ENCODE peak calls at places on chromosomes 3 and 15, in ten cellular contexts. X is NCI-H510A, K is sciatic nerve, S is HepG2, P is NCI-H748 treated with DMSO at 0.1 percent for 48 hours, H is T-helper 9 cell, Z is pancreas, E is cardiac fibroblast, L is memory B cell, N is ACHN. C is an unnamed sample.

GRCh38 chr15:31338879-31339557 is 12.4 kb downstream of the KLF13 start:
- DNase-seq in X (no peak), K (peak; percentile 75), S (peak; percentile 38), P (no peak), H (no peak), Z (no peak), E (peak; percentile 90), L (no peak), N (no peak), C (peak; percentile 50)

GRCh38 chr3:142366434-142366833 is 81.4 kb downstream of the XRN1 start:
- DNase-seq in X (no peak), K (no peak), S (peak; percentile 2), P (no peak), H (no peak), Z (no peak), E (peak; percentile 6), L (no peak), N (peak; percentile 21), C (no peak)

GRCh38 chr15:88835646-88836045 is 32.4 kb downstream of the ACAN start:
- DNase-seq in X (no peak), K (no peak), S (no peak), P (no peak), H (no peak), Z (no peak), E (no peak), L (no peak), N (no peak), C (no peak)

GRCh38 chr3:194375473-194375872 is 5.9 kb upstream of the LRRC15 start:
- DNase-seq in X (peak; percentile 64), K (no peak), S (no peak), P (no peak), H (no peak), Z (no peak), E (no peak), L (no peak), N (no peak), C (no peak)

GRCh38 chr3:15081960-15082664 is 16.8 kb downstream of the RBSN start:
- DNase-seq in X (peak; percentile 54), K (no peak), S (no peak), P (no peak), H (no peak), Z (no peak), E (no peak), L (no peak), N (no peak), C (no peak)

GRCh38 chr3:136752046-136752326 is 192 bp downstream of the STAG1 start:
- DNase-seq in X (peak; percentile 54), K (no peak), S (no peak), P (no peak), H (no peak), Z (no peak), E (no peak), L (no peak), N (peak; percentile 55), C (no peak)

GRCh38 chr3:184693011-184693975 is 18.6 kb downstream of the MAGEF1 start:
- DNase-seq in X (no peak), K (no peak), S (no peak), P (no peak), H (no peak), Z (no peak), E (no peak), L (no peak), N (no peak), C (peak; percentile 90)

GRCh38 chr3:70120360-70120966 is 120.9 kb downstream of the SAMMSON start:
- DNase-seq in X (no peak), K (peak; percentile 77), S (peak; percentile 65), P (peak; percentile 43), H (peak; percentile 30), Z (peak; percentile 90), E (peak; percentile 72), L (peak; percentile 67), N (peak; percentile 76), C (peak; percentile 79)

GRCh38 chr3:164620423-164620822 is 457.9 kb downstream of the SI start:
- DNase-seq in X (no peak), K (no peak), S (no peak), P (no peak), H (no peak), Z (no peak), E (no peak), L (no peak), N (no peak), C (no peak)

GRCh38 chr15:71162309-71162708 is 47.0 kb downstream of the THSD4 start:
- DNase-seq in X (no peak), K (no peak), S (no peak), P (no peak), H (no peak), Z (no peak), E (no peak), L (no peak), N (no peak), C (no peak)

GRCh38 chr3:56125358-56126005 is 342.8 kb downstream of the ERC2 start:
- DNase-seq in X (no peak), K (no peak), S (no peak), P (no peak), H (no peak), Z (no peak), E (peak; percentile 44), L (no peak), N (peak; percentile 16), C (no peak)

GRCh38 chr15:50854594-50855490 is 53.6 kb upstream of the AP4E1 start:
- DNase-seq in X (no peak), K (no peak), S (peak; percentile 18), P (no peak), H (no peak), Z (no peak), E (no peak), L (no peak), N (no peak), C (no peak)

GRCh38 chr3:154193174-154193573 is 72.0 kb downstream of the ARHGEF26 start:
- DNase-seq in X (no peak), K (no peak), S (no peak), P (no peak), H (no peak), Z (no peak), E (no peak), L (no peak), N (no peak), C (no peak)

GRCh38 chr3:39907981-39908380 is 98.6 kb downstream of the MYRIP start:
- DNase-seq in X (no peak), K (no peak), S (no peak), P (peak; percentile 5), H (no peak), Z (no peak), E (peak; percentile 78), L (no peak), N (no peak), C (no peak)

GRCh38 chr15:90877996-90878395 is 6.3 kb upstream of the FES start:
- DNase-seq in X (no peak), K (no peak), S (no peak), P (no peak), H (no peak), Z (peak; percentile 52), E (no peak), L (no peak), N (no peak), C (no peak)

GRCh38 chr3:52532517-52532837 is 1.2 kb downstream of the NT5DC2 start:
- DNase-seq in X (no peak), K (no peak), S (peak; percentile 69), P (no peak), H (no peak), Z (peak; percentile 52), E (peak; percentile 74), L (no peak), N (no peak), C (no peak)

GRCh38 chr3:157027861-157028745 is 131.8 kb downstream of the CCNL1 start:
- DNase-seq in X (no peak), K (no peak), S (no peak), P (no peak), H (no peak), Z (no peak), E (no peak), L (no peak), N (no peak), C (no peak)

GRCh38 chr3:184351511-184352148 is 9.8 kb downstream of the CLCN2 start:
- DNase-seq in X (no peak), K (no peak), S (no peak), P (no peak), H (no peak), Z (no peak), E (no peak), L (no peak), N (no peak), C (no peak)

GRCh38 chr15:81049835-81050234 is 49.1 kb downstream of the TLNRD1 start:
- DNase-seq in X (no peak), K (no peak), S (peak; percentile 5), P (peak; percentile 32), H (no peak), Z (no peak), E (no peak), L (no peak), N (no peak), C (peak; percentile 43)

GRCh38 chr3:64686446-64686908 is 1.3 kb downstream of the ADAMTS9 start:
- DNase-seq in X (no peak), K (peak; percentile 65), S (peak; percentile 18), P (no peak), H (no peak), Z (no peak), E (no peak), L (no peak), N (peak; percentile 73), C (peak; percentile 29)

GRCh38 chr3:63961891-63962290 is 49.7 kb upstream of the SCAANT1 start:
- DNase-seq in X (no peak), K (no peak), S (peak; percentile 52), P (peak; percentile 64), H (no peak), Z (no peak), E (peak; percentile 51), L (no peak), N (peak; percentile 53), C (no peak)

GRCh38 chr3:178966299-178967183 is 105.1 kb downstream of the ZMAT3 start:
- DNase-seq in X (no peak), K (no peak), S (peak; percentile 3), P (peak; percentile 18), H (no peak), Z (no peak), E (peak; percentile 61), L (no peak), N (peak; percentile 48), C (no peak)

GRCh38 chr3:133956982-133957381 is 61.3 kb upstream of the RAB6B start:
- DNase-seq in X (no peak), K (no peak), S (no peak), P (no peak), H (no peak), Z (no peak), E (no peak), L (no peak), N (no peak), C (no peak)

GRCh38 chr15:77266708-77267387 is 153.1 kb downstream of the PEAK1 start:
- DNase-seq in X (no peak), K (no peak), S (no peak), P (no peak), H (no peak), Z (no peak), E (peak; percentile 70), L (no peak), N (no peak), C (no peak)

GRCh38 chr15:72796515-72797337 is 13.2 kb upstream of the ADPGK start:
- DNase-seq in X (no peak), K (peak; percentile 82), S (no peak), P (no peak), H (peak; percentile 19), Z (peak; percentile 83), E (peak; percentile 49), L (peak; percentile 38), N (peak; percentile 53), C (peak; percentile 69)

GRCh38 chr3:176697284-176697889 is 499.9 kb downstream of the TBL1XR1 start:
- DNase-seq in X (no peak), K (no peak), S (no peak), P (no peak), H (no peak), Z (no peak), E (no peak), L (no peak), N (no peak), C (no peak)

GRCh38 chr15:98727115-98728040 is 79.0 kb downstream of the IGF1R start:
- DNase-seq in X (no peak), K (peak; percentile 83), S (peak; percentile 89), P (no peak), H (no peak), Z (peak; percentile 86), E (peak; percentile 94), L (no peak), N (peak; percentile 93), C (peak; percentile 39)

GRCh38 chr15:58443291-58443690 is 11.5 kb downstream of the LIPC start:
- DNase-seq in X (no peak), K (no peak), S (no peak), P (no peak), H (no peak), Z (no peak), E (no peak), L (no peak), N (no peak), C (no peak)

C was measured in glutamatergic neuron.